ENCODE peak calls at places on chromosomes 13 and 19, in six cellular contexts. One of them, this sample, is unnamed.

GRCh38 chr19:40280608-40281221 is 4.4 kb downstream of the AKT2 start:
- DNase-seq in mammary epithelial cell: peak
- DNase-seq in BJ: no peak
- DNase-seq in sigmoid colon: no peak
- DNase-seq in fibroblast of lung: no peak
- DNase-seq in nephron progenitor cell: no peak
- DNase-seq in this sample: no peak

GRCh38 chr13:30746816-30747215 is 11.5 kb downstream of the ALOX5AP start:
- DNase-seq in BJ: no peak
- DNase-seq in fibroblast of lung: no peak
- DNase-seq in mammary epithelial cell: no peak
- DNase-seq in nephron progenitor cell: no peak
- DNase-seq in sigmoid colon: no peak
- DNase-seq in this sample: no peak

GRCh38 chr19:32130241-32130753 is 215.1 kb upstream of the ZNF507 start:
- DNase-seq in nephron progenitor cell: no peak
- DNase-seq in fibroblast of lung: no peak
- DNase-seq in BJ: no peak
- DNase-seq in mammary epithelial cell: no peak
- DNase-seq in sigmoid colon: no peak
- DNase-seq in this sample: no peak

GRCh38 chr19:53518061-53518460 is 19.9 kb upstream of the ZNF331 start:
- DNase-seq in BJ: no peak
- DNase-seq in nephron progenitor cell: no peak
- DNase-seq in sigmoid colon: no peak
- DNase-seq in mammary epithelial cell: no peak
- DNase-seq in fibroblast of lung: no peak
- DNase-seq in this sample: no peak

GRCh38 chr19:10110076-10110971 is 1.2 kb upstream of the P2RY11 start:
- DNase-seq in nephron progenitor cell: no peak
- DNase-seq in sigmoid colon: no peak
- DNase-seq in fibroblast of lung: no peak
- DNase-seq in mammary epithelial cell: no peak
- DNase-seq in BJ: no peak
- DNase-seq in this sample: no peak

GRCh38 chr19:4115050-4115817 is 8.7 kb downstream of the MAP2K2 start:
- DNase-seq in nephron progenitor cell: no peak
- DNase-seq in mammary epithelial cell: no peak
- DNase-seq in BJ: no peak
- DNase-seq in fibroblast of lung: no peak
- DNase-seq in sigmoid colon: no peak
- DNase-seq in this sample: no peak

GRCh38 chr19:30669329-30670010 is 297.3 kb downstream of the ZNF536 start:
- DNase-seq in sigmoid colon: peak
- DNase-seq in fibroblast of lung: peak
- DNase-seq in BJ: no peak
- DNase-seq in nephron progenitor cell: peak
- DNase-seq in mammary epithelial cell: peak
- DNase-seq in this sample: peak

GRCh38 chr19:48558018-48558684 is 6.2 kb downstream of the SULT2B1 start:
- DNase-seq in mammary epithelial cell: no peak
- DNase-seq in BJ: no peak
- DNase-seq in fibroblast of lung: peak
- DNase-seq in nephron progenitor cell: peak
- DNase-seq in sigmoid colon: no peak
- DNase-seq in this sample: peak

GRCh38 chr13:31038834-31039552 is 106.5 kb downstream of the TEX26 start:
- DNase-seq in sigmoid colon: no peak
- DNase-seq in mammary epithelial cell: peak
- DNase-seq in fibroblast of lung: peak
- DNase-seq in BJ: no peak
- DNase-seq in nephron progenitor cell: no peak
- DNase-seq in this sample: no peak

GRCh38 chr19:47158879-47159509 is 28.4 kb downstream of the SAE1 start:
- DNase-seq in mammary epithelial cell: peak
- DNase-seq in sigmoid colon: no peak
- DNase-seq in BJ: no peak
- DNase-seq in nephron progenitor cell: no peak
- DNase-seq in fibroblast of lung: no peak
- DNase-seq in this sample: no peak

GRCh38 chr19:56692496-56692895 is 20.9 kb upstream of the ZNF835 start:
- DNase-seq in BJ: no peak
- DNase-seq in sigmoid colon: no peak
- DNase-seq in fibroblast of lung: no peak
- DNase-seq in mammary epithelial cell: no peak
- DNase-seq in nephron progenitor cell: no peak
- DNase-seq in this sample: no peak

GRCh38 chr13:33174980-33175379 is 110.6 kb downstream of the STARD13 start:
- DNase-seq in BJ: no peak
- DNase-seq in nephron progenitor cell: no peak
- DNase-seq in sigmoid colon: no peak
- DNase-seq in fibroblast of lung: no peak
- DNase-seq in mammary epithelial cell: no peak
- DNase-seq in this sample: no peak

GRCh38 chr19:6498294-6499036 is 3.6 kb downstream of the TUBB4A start:
- DNase-seq in nephron progenitor cell: no peak
- DNase-seq in sigmoid colon: no peak
- DNase-seq in BJ: no peak
- DNase-seq in fibroblast of lung: no peak
- DNase-seq in mammary epithelial cell: no peak
- DNase-seq in this sample: no peak

GRCh38 chr13:89115307-89115706 is 1444.1 kb downstream of the SLITRK5 start:
- DNase-seq in mammary epithelial cell: no peak
- DNase-seq in nephron progenitor cell: no peak
- DNase-seq in fibroblast of lung: no peak
- DNase-seq in sigmoid colon: no peak
- DNase-seq in BJ: no peak
- DNase-seq in this sample: no peak
- TF ChIP-seq CTCF in mammary epithelial cell: peak
- TF ChIP-seq CTCF in nephron progenitor cell: peak
- TF ChIP-seq CTCF in fibroblast of lung: peak
- TF ChIP-seq CTCF in sigmoid colon: no peak
- TF ChIP-seq CTCF in BJ: no peak
- TF ChIP-seq CTCF in this sample: peak

DNA sequence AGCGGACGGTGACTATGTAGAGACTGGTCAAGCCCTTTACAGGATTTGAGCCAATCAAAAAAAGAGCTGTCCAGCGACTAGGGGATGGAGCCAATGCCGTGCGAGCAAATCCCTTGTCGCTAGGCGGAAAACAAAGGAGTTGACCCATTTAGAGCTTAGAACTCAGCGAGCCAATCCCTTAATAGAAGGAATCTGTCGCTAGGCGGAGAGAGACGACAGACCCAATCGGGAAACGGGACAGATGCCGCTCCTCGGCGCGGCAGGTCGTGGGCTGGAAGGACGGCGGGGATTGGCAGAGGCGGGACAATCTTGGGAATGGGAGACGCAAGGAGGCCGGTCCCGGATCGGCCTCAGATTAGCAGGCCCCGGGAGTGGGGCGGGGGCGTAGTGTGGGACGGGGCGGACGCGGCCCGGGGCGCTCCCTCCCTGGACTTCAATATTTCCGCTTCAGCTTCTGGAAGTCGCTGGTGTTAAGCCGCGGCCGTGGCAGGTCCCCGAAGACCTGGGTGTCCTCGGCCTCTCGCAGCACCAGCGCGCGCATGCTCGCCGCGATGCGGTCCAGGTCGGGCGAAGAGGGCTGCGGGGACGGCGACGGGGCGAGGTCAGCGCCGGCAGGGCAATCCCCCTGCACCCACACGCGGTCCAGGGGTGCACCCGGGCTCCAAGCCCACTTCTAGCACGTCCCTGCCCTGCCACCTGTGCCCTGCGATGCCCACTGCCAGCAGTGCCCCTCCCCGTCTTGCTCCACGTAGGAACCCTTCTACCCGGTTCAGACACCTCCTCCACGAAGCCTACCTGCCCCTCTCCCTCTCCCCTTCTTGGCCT is 2.3 kb upstream of the PNKP start:
- DNase-seq in mammary epithelial cell: peak
- DNase-seq in sigmoid colon: peak
- DNase-seq in BJ: peak
- DNase-seq in nephron progenitor cell: peak
- DNase-seq in fibroblast of lung: peak
- DNase-seq in this sample: peak
- TF ChIP-seq CTCF in mammary epithelial cell: no peak
- TF ChIP-seq CTCF in sigmoid colon: no peak
- TF ChIP-seq CTCF in BJ: no peak
- TF ChIP-seq CTCF in nephron progenitor cell: no peak
- TF ChIP-seq CTCF in fibroblast of lung: no peak
- TF ChIP-seq CTCF in this sample: peak

DNA sequence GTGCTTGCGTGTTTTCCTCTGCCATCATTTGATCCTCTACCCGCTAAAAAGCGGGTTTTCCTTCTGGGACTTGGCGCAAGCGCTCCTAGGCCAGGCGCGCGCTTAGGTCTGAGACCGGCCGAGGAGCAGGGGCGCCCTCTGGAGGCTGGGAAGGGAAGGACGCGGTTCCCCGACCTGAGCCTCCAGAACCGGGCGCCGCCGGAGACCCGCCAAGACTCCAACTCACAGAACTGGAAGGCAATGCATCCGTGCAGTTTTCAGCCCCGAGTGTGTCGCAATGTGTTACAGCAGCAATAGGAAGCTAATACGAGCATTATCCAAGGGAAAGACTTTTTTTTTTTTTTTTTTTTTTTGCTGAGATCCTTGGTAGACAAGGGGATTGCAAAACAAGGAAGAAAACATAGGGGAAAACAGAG is 190.9 kb downstream of the COL4A1 start:
- DNase-seq in BJ: no peak
- DNase-seq in fibroblast of lung: peak
- DNase-seq in nephron progenitor cell: peak
- DNase-seq in mammary epithelial cell: no peak
- DNase-seq in sigmoid colon: peak
- DNase-seq in this sample: peak
- TF ChIP-seq CTCF in BJ: peak
- TF ChIP-seq CTCF in fibroblast of lung: peak
- TF ChIP-seq CTCF in nephron progenitor cell: peak
- TF ChIP-seq CTCF in mammary epithelial cell: peak
- TF ChIP-seq CTCF in sigmoid colon: peak
- TF ChIP-seq CTCF in this sample: peak

DNA sequence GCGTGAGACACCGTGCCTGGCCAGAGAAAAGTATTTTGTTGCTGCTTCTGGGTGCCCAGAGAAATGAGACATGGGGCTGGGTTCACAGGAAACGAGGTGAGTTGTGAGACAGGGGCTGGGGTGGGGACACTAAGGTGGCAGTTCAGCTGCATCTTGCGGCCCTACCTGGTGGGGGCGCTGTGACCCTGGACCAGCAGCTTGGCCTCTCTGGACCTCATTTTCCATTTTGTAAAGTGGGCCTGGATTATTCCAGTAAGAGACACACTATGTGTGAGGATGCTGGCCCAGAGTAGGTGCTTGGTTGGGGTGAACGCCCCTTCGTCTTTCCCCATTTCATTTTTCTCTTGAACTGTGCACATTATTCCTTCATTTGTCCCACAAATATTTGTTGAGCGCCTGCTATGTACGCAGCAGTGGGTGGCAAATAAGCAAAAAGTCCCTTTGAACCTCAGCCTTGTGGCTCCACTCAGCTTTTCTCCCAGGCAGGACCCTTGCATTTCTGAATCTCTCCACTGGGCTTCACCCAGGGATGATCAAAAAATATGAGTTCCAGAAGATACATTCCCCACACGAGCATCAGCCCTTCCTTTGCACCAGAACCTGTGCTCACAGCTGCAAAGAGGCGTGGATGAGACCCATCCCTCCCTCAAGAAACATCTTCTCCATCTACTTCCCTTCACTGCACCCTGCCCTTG is 26.6 kb upstream of the OR10H1 start:
- DNase-seq in sigmoid colon: no peak
- DNase-seq in BJ: no peak
- DNase-seq in nephron progenitor cell: no peak
- DNase-seq in mammary epithelial cell: no peak
- DNase-seq in fibroblast of lung: no peak
- DNase-seq in this sample: no peak
- TF ChIP-seq CTCF in sigmoid colon: no peak
- TF ChIP-seq CTCF in BJ: no peak
- TF ChIP-seq CTCF in nephron progenitor cell: no peak
- TF ChIP-seq CTCF in mammary epithelial cell: peak
- TF ChIP-seq CTCF in fibroblast of lung: no peak
- TF ChIP-seq CTCF in this sample: peak

DNA sequence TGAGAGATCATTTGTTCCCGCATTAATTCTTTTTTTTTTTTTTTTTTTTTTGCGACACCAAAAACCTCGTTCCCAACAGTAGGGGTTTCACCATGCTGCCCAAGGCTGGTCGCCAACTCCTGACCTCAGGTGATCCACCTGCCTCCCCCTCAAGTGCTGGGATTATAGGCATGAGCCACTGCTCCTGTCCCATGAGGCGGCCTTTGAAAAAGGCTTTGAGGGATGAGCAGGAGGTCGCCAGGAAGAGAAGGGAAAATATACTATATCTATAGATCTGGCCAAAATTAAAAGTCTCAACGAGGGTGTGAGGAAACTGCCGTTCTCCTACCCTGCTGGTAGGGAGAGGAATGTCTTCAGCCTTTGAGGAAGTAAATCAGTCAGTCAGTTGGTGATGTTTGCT is 26.2 kb downstream of the ZNF473 start:
- DNase-seq in fibroblast of lung: no peak
- DNase-seq in nephron progenitor cell: no peak
- DNase-seq in mammary epithelial cell: no peak
- DNase-seq in sigmoid colon: no peak
- DNase-seq in BJ: no peak
- DNase-seq in this sample: no peak
- TF ChIP-seq CTCF in fibroblast of lung: no peak
- TF ChIP-seq CTCF in nephron progenitor cell: no peak
- TF ChIP-seq CTCF in mammary epithelial cell: no peak
- TF ChIP-seq CTCF in sigmoid colon: no peak
- TF ChIP-seq CTCF in BJ: no peak
- TF ChIP-seq CTCF in this sample: no peak

GRCh38 chr19:12872941-12873890 is 8.0 kb downstream of the DNASE2 start:
- DNase-seq in BJ: peak
- DNase-seq in sigmoid colon: no peak
- DNase-seq in fibroblast of lung: peak
- DNase-seq in nephron progenitor cell: peak
- DNase-seq in mammary epithelial cell: peak
- DNase-seq in this sample: peak
- TF ChIP-seq CTCF in BJ: peak
- TF ChIP-seq CTCF in sigmoid colon: no peak
- TF ChIP-seq CTCF in fibroblast of lung: no peak
- TF ChIP-seq CTCF in nephron progenitor cell: no peak
- TF ChIP-seq CTCF in mammary epithelial cell: no peak
- TF ChIP-seq CTCF in this sample: no peak

DNA sequence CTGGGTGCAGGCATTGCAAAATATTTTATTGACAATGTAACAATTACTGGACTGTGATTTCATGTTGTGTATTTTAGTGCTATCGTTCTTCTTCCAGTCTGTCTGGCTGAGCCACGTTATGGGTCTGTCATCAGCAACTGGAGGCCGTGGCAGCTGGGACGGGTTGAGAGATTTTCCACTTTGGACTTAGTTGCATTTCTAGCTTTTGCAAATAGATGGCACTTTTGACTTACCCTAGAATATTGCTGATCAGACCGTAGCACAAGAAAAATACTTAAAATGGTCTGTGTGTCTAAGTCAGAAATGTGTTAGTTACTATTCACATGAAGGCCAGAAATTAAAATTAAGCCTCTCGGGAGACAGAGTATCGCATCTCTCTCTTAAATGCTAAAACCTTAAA is 211.1 kb downstream of the TEX29 start:
- DNase-seq in mammary epithelial cell: no peak
- DNase-seq in sigmoid colon: no peak
- DNase-seq in nephron progenitor cell: no peak
- DNase-seq in BJ: no peak
- DNase-seq in fibroblast of lung: peak
- DNase-seq in this sample: peak
- TF ChIP-seq CTCF in mammary epithelial cell: no peak
- TF ChIP-seq CTCF in sigmoid colon: no peak
- TF ChIP-seq CTCF in nephron progenitor cell: no peak
- TF ChIP-seq CTCF in BJ: no peak
- TF ChIP-seq CTCF in fibroblast of lung: no peak
- TF ChIP-seq CTCF in this sample: no peak